ENCODE peak calls at places on chromosome 22, in four cellular contexts. U is GM12878, S is NB4, A is A549. G is an unnamed sample.

GRCh38 chr22:25083414-25084166 is 116.1 kb upstream of the CRYBB3 start:
- DNase-seq in S (no peak), A (no peak), U (no peak), G (no peak)

GRCh38 chr22:19870153-19871022 is 15.7 kb upstream of the GNB1L start:
- DNase-seq in A (no peak), U (no peak), S (no peak), G (no peak)

GRCh38 chr22:17250380-17251129 is 31.3 kb upstream of the ADA2 start:
- DNase-seq in U (no peak), A (no peak), S (no peak), G (no peak)

GRCh38 chr22:27996529-27996925 is 77.5 kb upstream of the PITPNB start:
- DNase-seq in U (no peak), S (no peak), A (no peak), G (no peak)

GRCh38 chr22:49305215-49305965 is 522.3 kb downstream of the BRD1 start:
- DNase-seq in U (no peak), A (peak), S (peak), G (peak)

GRCh38 chr22:44172370-44173108 is 8.2 kb upstream of the PARVG start:
- DNase-seq in U (no peak), S (peak), A (no peak), G (no peak)

GRCh38 chr22:19350947-19351346 is 59.4 kb upstream of the CLTCL1 start:
- DNase-seq in A (no peak), U (no peak), S (no peak), G (no peak)

GRCh38 chr22:29126670-29127069 is 53.8 kb downstream of the KREMEN1 start:
- DNase-seq in A (no peak), U (no peak), S (no peak), G (no peak)

GRCh38 chr22:49527611-49528419 is 299.9 kb downstream of the BRD1 start:
- DNase-seq in U (no peak), S (peak), A (no peak), G (no peak)

GRCh38 chr22:24270556-24271405 is at the start of gene SPECC1L:
- DNase-seq in U (peak), S (peak), A (peak), G (peak)

GRCh38 chr22:29268511-29269229 is 602 bp downstream of the EWSR1 start:
- DNase-seq in S (peak), A (peak), U (no peak), G (peak)

GRCh38 chr22:23100124-23100801 is 29.9 kb downstream of the GNAZ start:
- DNase-seq in A (no peak), S (no peak), U (no peak), G (no peak)

GRCh38 chr22:44721206-44721605 is 19.2 kb downstream of the PRR5 start:
- DNase-seq in A (no peak), U (no peak), S (peak), G (no peak)

GRCh38 chr22:17366329-17366728 is 2.9 kb upstream of the CECR2 start:
- DNase-seq in U (no peak), S (no peak), A (no peak), G (no peak)

GRCh38 chr22:36369922-36370781 is 17.6 kb downstream of the MYH9 start:
- DNase-seq in S (peak), A (peak), U (no peak), G (peak)
- TF ChIP-seq POLR2A in S (no peak), A (no peak), U (no peak), G (peak)

DNA sequence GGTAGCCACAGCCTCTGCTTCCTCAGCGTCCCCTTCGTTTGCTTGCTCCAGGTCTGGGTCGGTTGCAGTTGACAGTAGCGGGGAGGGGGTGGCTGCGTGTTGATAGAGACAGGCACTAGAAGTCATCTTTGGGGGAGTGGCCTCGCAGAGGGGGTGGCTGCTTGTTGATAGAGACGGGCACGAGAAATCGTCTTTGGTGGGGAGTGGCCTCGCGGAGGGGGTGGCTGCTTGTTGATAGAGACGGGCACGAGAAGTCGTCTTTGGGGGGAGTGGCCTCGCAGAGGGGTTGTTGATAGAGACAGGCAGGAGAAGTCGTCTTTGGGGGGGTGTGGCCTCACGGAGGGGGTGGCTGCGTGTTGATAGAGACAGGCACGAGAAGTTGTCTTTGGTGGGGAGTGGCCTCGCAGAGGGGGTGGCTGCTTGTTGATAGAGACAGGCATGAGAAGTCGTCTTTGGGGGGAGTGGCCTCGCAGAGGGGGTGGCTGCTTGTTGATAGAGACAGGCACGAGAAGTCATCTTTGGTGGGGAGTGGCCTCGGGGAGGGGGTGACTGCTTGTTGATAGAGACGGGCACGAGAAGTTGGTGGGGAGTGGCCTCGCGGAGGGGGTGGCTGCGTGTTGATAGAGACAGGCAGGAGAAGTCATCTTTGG is 328.3 kb downstream of the TBC1D22A start:
- DNase-seq in A (no peak), S (no peak), U (no peak), G (peak)
- TF ChIP-seq MYC in A (no peak), S (no peak), U (no peak), G (no peak)

DNA sequence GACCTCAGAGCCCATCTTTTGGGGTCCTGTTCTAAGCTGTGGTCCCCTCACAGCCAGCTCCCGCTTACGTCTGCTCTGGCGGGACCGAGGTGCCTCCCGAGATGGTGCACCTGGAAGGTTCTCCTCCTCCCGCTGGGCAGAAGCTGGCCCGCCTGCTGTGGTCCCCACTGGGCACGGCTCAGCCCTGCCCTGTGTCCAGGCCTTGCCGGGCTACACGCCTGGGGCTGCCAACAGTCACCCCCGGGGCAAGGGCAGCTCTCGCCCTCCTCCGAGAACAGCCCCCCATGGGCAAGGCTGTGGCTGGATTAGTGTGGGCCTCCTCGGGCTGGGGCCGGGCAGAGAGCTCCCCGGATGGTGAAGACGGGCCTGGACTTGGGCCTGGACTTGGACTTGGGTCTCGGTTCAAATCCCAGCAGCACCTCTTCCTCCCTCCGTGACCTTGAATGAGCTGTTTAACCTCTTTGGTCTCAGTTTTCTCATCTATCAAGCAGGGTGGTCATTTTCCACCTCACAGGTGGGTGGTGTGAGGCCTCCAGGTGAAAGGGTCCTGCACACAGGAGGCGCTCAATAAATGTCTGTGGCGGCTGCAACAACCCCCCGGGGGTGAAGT is 988 bp downstream of the BAIAP2L2 start:
- DNase-seq in A (peak), S (no peak), U (no peak), G (no peak)
- TF ChIP-seq POLR2A in A (no peak), S (no peak), U (no peak), G (no peak)

DNA sequence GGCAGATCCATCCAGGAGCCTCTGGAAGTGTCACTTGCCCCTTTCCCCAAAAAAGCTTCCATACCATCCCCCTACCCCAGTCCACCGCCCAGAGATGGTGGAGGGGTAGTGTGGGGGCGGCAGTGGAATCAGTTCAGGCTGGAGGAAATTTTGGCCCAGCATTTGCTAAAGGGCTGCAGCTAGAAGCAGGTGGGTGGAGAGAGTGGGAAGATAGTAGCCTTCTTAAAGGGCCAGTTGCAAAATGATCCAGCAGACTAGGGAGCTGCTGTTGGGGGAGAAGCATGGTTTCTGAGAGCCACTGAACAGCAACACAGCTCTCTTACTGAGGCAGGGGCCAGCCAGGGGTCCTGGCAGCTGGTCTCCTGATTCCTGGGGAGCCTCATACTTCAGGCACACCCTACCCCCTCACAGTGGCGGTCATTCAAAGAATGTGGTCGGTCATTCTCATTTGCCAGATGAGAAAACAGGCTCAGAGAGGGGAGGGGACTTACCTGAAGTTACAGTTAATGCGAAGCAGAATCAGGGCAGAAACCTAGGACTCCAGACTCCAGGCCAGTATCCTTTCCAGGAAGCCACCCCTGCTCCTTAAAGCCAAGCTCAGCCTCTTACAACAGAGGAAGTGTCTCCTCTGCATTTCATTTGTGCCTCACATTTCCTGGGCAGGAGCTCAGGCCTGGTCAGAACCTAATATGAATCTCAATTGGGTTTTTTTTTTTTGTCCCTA is 5.4 kb downstream of the SEC14L2 start:
- DNase-seq in S (no peak), U (no peak), A (no peak), G (no peak)
- TF ChIP-seq MYC in S (no peak), U (no peak), A (no peak), G (no peak)

DNA sequence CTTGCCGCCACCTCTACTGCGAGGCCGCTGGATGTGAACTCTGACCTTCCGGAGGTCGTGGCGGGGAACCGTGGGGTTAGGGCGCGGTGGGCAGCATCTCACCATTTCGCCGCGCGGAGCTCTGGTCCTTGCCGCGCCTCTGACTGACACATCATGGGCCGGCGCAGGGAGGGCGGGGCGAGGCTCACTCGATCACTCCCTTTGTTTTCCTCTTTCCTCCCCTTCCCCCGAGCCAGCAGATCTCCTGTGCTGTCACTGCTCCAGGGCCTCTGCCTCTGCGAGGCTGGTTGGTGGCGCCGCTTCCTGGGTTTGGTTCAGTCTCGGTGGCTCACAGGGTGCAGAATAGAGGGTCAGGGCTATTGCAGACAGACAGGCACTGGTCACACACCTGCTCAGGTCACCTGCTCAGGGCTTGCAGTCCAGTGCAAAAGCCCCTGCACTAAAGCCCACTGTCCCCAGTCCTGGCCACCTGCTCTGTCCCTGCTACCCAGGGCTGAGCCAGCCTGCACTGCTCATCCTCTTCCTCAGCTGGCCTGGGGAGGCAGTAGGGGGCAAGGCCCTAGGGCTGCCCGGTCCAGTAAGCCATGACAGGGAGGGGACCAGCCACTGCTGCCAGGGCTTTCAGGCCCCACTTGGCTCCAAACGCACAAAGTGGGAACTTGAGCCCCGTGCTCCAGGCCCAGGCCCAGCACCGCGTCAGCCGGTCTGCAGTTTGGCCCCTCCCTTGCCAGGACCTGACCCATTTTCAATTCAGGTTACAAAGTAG is 36.2 kb downstream of the PISD start:
- DNase-seq in S (no peak), U (no peak), A (no peak), G (peak)
- TF ChIP-seq POLR2A in S (no peak), U (peak), A (no peak), G (no peak)